ENCODE peak calls at places on chromosome 1, in five cellular contexts. One of them, this sample, is unnamed.

GRCh38 chr1:60924964-60925798 is 157.2 kb upstream of the NFIA start:
- DNase-seq in stimulated activated CD4-positive, alpha-beta T cell treated with anti-CD3 and anti-CD28 coated beads, Interleukin-15, amount 100 ng/mL, for 1 hour: no peak
- DNase-seq in effector CD4-positive, alpha-beta T cell: no peak
- DNase-seq in activated CD8-positive, alpha-beta memory T cell treated with anti-CD3 and anti-CD28 coated beads, Interleukin-2, amount 50 U/mL, for 4 hours: no peak
- DNase-seq in PC-9: no peak
- DNase-seq in this sample: no peak

GRCh38 chr1:43293171-43293570 is 7.6 kb upstream of the TIE1 start:
- DNase-seq in stimulated activated CD4-positive, alpha-beta T cell treated with anti-CD3 and anti-CD28 coated beads, Interleukin-15, amount 100 ng/mL, for 1 hour: no peak
- DNase-seq in effector CD4-positive, alpha-beta T cell: no peak
- DNase-seq in activated CD8-positive, alpha-beta memory T cell treated with anti-CD3 and anti-CD28 coated beads, Interleukin-2, amount 50 U/mL, for 4 hours: no peak
- DNase-seq in PC-9: peak
- DNase-seq in this sample: no peak

GRCh38 chr1:206826409-206826808 is 39.0 kb upstream of the IL20 start:
- DNase-seq in stimulated activated CD4-positive, alpha-beta T cell treated with anti-CD3 and anti-CD28 coated beads, Interleukin-15, amount 100 ng/mL, for 1 hour: no peak
- DNase-seq in effector CD4-positive, alpha-beta T cell: no peak
- DNase-seq in activated CD8-positive, alpha-beta memory T cell treated with anti-CD3 and anti-CD28 coated beads, Interleukin-2, amount 50 U/mL, for 4 hours: no peak
- DNase-seq in PC-9: no peak
- DNase-seq in this sample: no peak

GRCh38 chr1:32948905-32949304 is 15.7 kb downstream of the RNF19B start:
- DNase-seq in stimulated activated CD4-positive, alpha-beta T cell treated with anti-CD3 and anti-CD28 coated beads, Interleukin-15, amount 100 ng/mL, for 1 hour: no peak
- DNase-seq in effector CD4-positive, alpha-beta T cell: no peak
- DNase-seq in activated CD8-positive, alpha-beta memory T cell treated with anti-CD3 and anti-CD28 coated beads, Interleukin-2, amount 50 U/mL, for 4 hours: no peak
- DNase-seq in PC-9: no peak
- DNase-seq in this sample: no peak

GRCh38 chr1:87428351-87428750 is 99.7 kb downstream of the LMO4 start:
- DNase-seq in stimulated activated CD4-positive, alpha-beta T cell treated with anti-CD3 and anti-CD28 coated beads, Interleukin-15, amount 100 ng/mL, for 1 hour: no peak
- DNase-seq in effector CD4-positive, alpha-beta T cell: no peak
- DNase-seq in activated CD8-positive, alpha-beta memory T cell treated with anti-CD3 and anti-CD28 coated beads, Interleukin-2, amount 50 U/mL, for 4 hours: no peak
- DNase-seq in PC-9: no peak
- DNase-seq in this sample: no peak

GRCh38 chr1:41238311-41239094 is 3.6 kb downstream of the SCMH1 start:
- DNase-seq in stimulated activated CD4-positive, alpha-beta T cell treated with anti-CD3 and anti-CD28 coated beads, Interleukin-15, amount 100 ng/mL, for 1 hour: no peak
- DNase-seq in effector CD4-positive, alpha-beta T cell: no peak
- DNase-seq in activated CD8-positive, alpha-beta memory T cell treated with anti-CD3 and anti-CD28 coated beads, Interleukin-2, amount 50 U/mL, for 4 hours: no peak
- DNase-seq in PC-9: peak
- DNase-seq in this sample: no peak

GRCh38 chr1:10704383-10704882 is 92.0 kb downstream of the CASZ1 start:
- DNase-seq in stimulated activated CD4-positive, alpha-beta T cell treated with anti-CD3 and anti-CD28 coated beads, Interleukin-15, amount 100 ng/mL, for 1 hour: no peak
- DNase-seq in effector CD4-positive, alpha-beta T cell: no peak
- DNase-seq in activated CD8-positive, alpha-beta memory T cell treated with anti-CD3 and anti-CD28 coated beads, Interleukin-2, amount 50 U/mL, for 4 hours: no peak
- DNase-seq in PC-9: no peak
- DNase-seq in this sample: no peak

GRCh38 chr1:38045431-38046332 is 911 bp downstream of the POU3F1 start:
- DNase-seq in stimulated activated CD4-positive, alpha-beta T cell treated with anti-CD3 and anti-CD28 coated beads, Interleukin-15, amount 100 ng/mL, for 1 hour: no peak
- DNase-seq in effector CD4-positive, alpha-beta T cell: no peak
- DNase-seq in activated CD8-positive, alpha-beta memory T cell treated with anti-CD3 and anti-CD28 coated beads, Interleukin-2, amount 50 U/mL, for 4 hours: no peak
- DNase-seq in PC-9: no peak
- DNase-seq in this sample: peak

GRCh38 chr1:104706631-104707147 is 957.0 kb downstream of the AMY1C start:
- DNase-seq in stimulated activated CD4-positive, alpha-beta T cell treated with anti-CD3 and anti-CD28 coated beads, Interleukin-15, amount 100 ng/mL, for 1 hour: no peak
- DNase-seq in effector CD4-positive, alpha-beta T cell: no peak
- DNase-seq in activated CD8-positive, alpha-beta memory T cell treated with anti-CD3 and anti-CD28 coated beads, Interleukin-2, amount 50 U/mL, for 4 hours: no peak
- DNase-seq in PC-9: no peak
- DNase-seq in this sample: no peak

GRCh38 chr1:2322593-2323295 is 68.6 kb downstream of the MORN1 start:
- DNase-seq in stimulated activated CD4-positive, alpha-beta T cell treated with anti-CD3 and anti-CD28 coated beads, Interleukin-15, amount 100 ng/mL, for 1 hour: no peak
- DNase-seq in effector CD4-positive, alpha-beta T cell: no peak
- DNase-seq in activated CD8-positive, alpha-beta memory T cell treated with anti-CD3 and anti-CD28 coated beads, Interleukin-2, amount 50 U/mL, for 4 hours: no peak
- DNase-seq in PC-9: no peak
- DNase-seq in this sample: no peak

GRCh38 chr1:12475158-12475934 is 142.7 kb downstream of the DHRS3 start:
- DNase-seq in stimulated activated CD4-positive, alpha-beta T cell treated with anti-CD3 and anti-CD28 coated beads, Interleukin-15, amount 100 ng/mL, for 1 hour: no peak
- DNase-seq in effector CD4-positive, alpha-beta T cell: no peak
- DNase-seq in activated CD8-positive, alpha-beta memory T cell treated with anti-CD3 and anti-CD28 coated beads, Interleukin-2, amount 50 U/mL, for 4 hours: no peak
- DNase-seq in PC-9: peak
- DNase-seq in this sample: no peak

GRCh38 chr1:207054476-207054875 is 1.4 kb downstream of the PFKFB2 start:
- DNase-seq in stimulated activated CD4-positive, alpha-beta T cell treated with anti-CD3 and anti-CD28 coated beads, Interleukin-15, amount 100 ng/mL, for 1 hour: no peak
- DNase-seq in effector CD4-positive, alpha-beta T cell: no peak
- DNase-seq in activated CD8-positive, alpha-beta memory T cell treated with anti-CD3 and anti-CD28 coated beads, Interleukin-2, amount 50 U/mL, for 4 hours: no peak
- DNase-seq in PC-9: no peak
- DNase-seq in this sample: no peak

GRCh38 chr1:94919241-94920030 is 7.5 kb downstream of the CNN3 start:
- DNase-seq in stimulated activated CD4-positive, alpha-beta T cell treated with anti-CD3 and anti-CD28 coated beads, Interleukin-15, amount 100 ng/mL, for 1 hour: no peak
- DNase-seq in effector CD4-positive, alpha-beta T cell: no peak
- DNase-seq in activated CD8-positive, alpha-beta memory T cell treated with anti-CD3 and anti-CD28 coated beads, Interleukin-2, amount 50 U/mL, for 4 hours: no peak
- DNase-seq in PC-9: no peak
- DNase-seq in this sample: no peak

GRCh38 chr1:93672069-93672468 is 9.6 kb downstream of the BCAR3 start:
- DNase-seq in stimulated activated CD4-positive, alpha-beta T cell treated with anti-CD3 and anti-CD28 coated beads, Interleukin-15, amount 100 ng/mL, for 1 hour: no peak
- DNase-seq in effector CD4-positive, alpha-beta T cell: no peak
- DNase-seq in activated CD8-positive, alpha-beta memory T cell treated with anti-CD3 and anti-CD28 coated beads, Interleukin-2, amount 50 U/mL, for 4 hours: no peak
- DNase-seq in PC-9: peak
- DNase-seq in this sample: no peak

This sample was measured in B cell.